ENCODE peak calls at places on chromosome 1, in seven cellular contexts. B is progenitor cell of endocrine pancreas; M is left colon; S is fibroblast of lung; O is coronary artery; C is stimulated activated CD4-positive, alpha-beta T cell treated with anti-CD3 and anti-CD28 coated beads, Interleukin-2, amount 100 ng/mL, for 4 hours; G is AML-193. A is an unnamed sample.

GRCh38 chr1:46490603-46491499 is 1.2 kb downstream of the DMBX1 start:
- DNase-seq in B (no peak), G (no peak), C (no peak), M (no peak), O (no peak), S (peak), A (no peak)

GRCh38 chr1:75725256-75725655 is 747 bp downstream of the ACADM start:
- DNase-seq in C (no peak), O (no peak), M (no peak), B (no peak), S (peak), G (peak), A (no peak)

GRCh38 chr1:110749960-110750359 is 75.2 kb upstream of the KCNA3 start:
- DNase-seq in B (no peak), O (no peak), G (no peak), S (no peak), C (no peak), M (no peak), A (no peak)

GRCh38 chr1:64212023-64212422 is 8.6 kb downstream of the UBE2U start:
- DNase-seq in M (no peak), O (no peak), G (no peak), S (peak), C (no peak), B (no peak), A (no peak)

GRCh38 chr1:82778612-82779011 is 977.9 kb downstream of the ADGRL2 start:
- DNase-seq in S (no peak), C (no peak), M (no peak), G (no peak), O (no peak), B (no peak), A (no peak)

GRCh38 chr1:54227836-54228435 is 28.0 kb downstream of the MRPL37 start:
- DNase-seq in C (no peak), S (no peak), B (no peak), O (no peak), M (no peak), G (no peak), A (no peak)

GRCh38 chr1:202571719-202572339 is 138.4 kb downstream of the SYT2 start:
- DNase-seq in M (no peak), O (no peak), C (no peak), G (peak), S (peak), B (no peak), A (no peak)

GRCh38 chr1:179262183-179262582 is 31.4 kb upstream of the SOAT1 start:
- DNase-seq in M (no peak), C (no peak), S (no peak), B (no peak), O (no peak), G (no peak), A (no peak)

GRCh38 chr1:76939107-76939816 is 72.0 kb downstream of the ST6GALNAC5 start:
- DNase-seq in G (no peak), B (no peak), S (peak), C (no peak), O (no peak), M (no peak), A (no peak)

GRCh38 chr1:43783096-43783670 is 75.8 kb downstream of the ST3GAL3 start:
- DNase-seq in O (no peak), S (no peak), G (no peak), B (no peak), M (no peak), C (no peak), A (no peak)

GRCh38 chr1:107327446-107327845 is 186.6 kb downstream of the NTNG1 start:
- DNase-seq in O (no peak), G (no peak), C (no peak), S (no peak), M (no peak), B (no peak), A (no peak)